ENCODE peak calls at places on chromosomes 12 and 14, in nine cellular contexts. A, K, J, S, E, R, V, F and C are unnamed samples.

GRCh38 chr14:104141621-104142091 is 3.3 kb downstream of the KIF26A start:
- DNase-seq in A (no peak), K (no peak), J (no peak), S (peak), E (no peak), R (no peak), V (no peak), F (peak), C (no peak)

GRCh38 chr12:113136990-113137511 is 1.5 kb upstream of the RASAL1 start:
- DNase-seq in A (no peak), K (no peak), J (no peak), S (peak), E (peak), R (no peak), V (no peak), F (no peak), C (no peak)

GRCh38 chr12:12919666-12920435 is 28.5 kb downstream of the GPRC5A start:
- DNase-seq in A (no peak), K (no peak), J (no peak), S (no peak), E (no peak), R (no peak), V (no peak), F (no peak), C (no peak)

GRCh38 chr12:76674669-76675315 is 89.1 kb upstream of the ZDHHC17 start:
- DNase-seq in A (no peak), K (no peak), J (no peak), S (no peak), E (no peak), R (no peak), V (no peak), F (no peak), C (no peak)

GRCh38 chr12:103495783-103496456 is at the start of gene C12orf42:
- DNase-seq in A (peak), K (peak), J (no peak), S (no peak), E (peak), R (no peak), V (no peak), F (no peak), C (peak)

GRCh38 chr12:89417246-89417977 is 65.1 kb upstream of the DUSP6 start:
- DNase-seq in A (no peak), K (no peak), J (no peak), S (no peak), E (no peak), R (no peak), V (no peak), F (no peak), C (no peak)

GRCh38 chr12:128178971-128179370 is 88.0 kb upstream of the TMEM132C start:
- DNase-seq in A (no peak), K (no peak), J (no peak), S (no peak), E (no peak), R (no peak), V (no peak), F (no peak), C (no peak)

GRCh38 chr12:22313276-22313995 is 21.1 kb downstream of the ST8SIA1 start:
- DNase-seq in A (no peak), K (no peak), J (no peak), S (no peak), E (no peak), R (no peak), V (no peak), F (no peak), C (no peak)

GRCh38 chr14:22472935-22473854 is 115.8 kb downstream of the DAD1 start:
- DNase-seq in A (peak), K (no peak), J (peak), S (no peak), E (peak), R (no peak), V (no peak), F (no peak), C (no peak)

GRCh38 chr12:117818400-117818799 is 150.4 kb downstream of the KSR2 start:
- DNase-seq in A (no peak), K (no peak), J (no peak), S (no peak), E (no peak), R (no peak), V (no peak), F (no peak), C (no peak)

GRCh38 chr14:63840981-63841380 is 11.8 kb upstream of the SYNE2 start:
- DNase-seq in A (no peak), K (no peak), J (no peak), S (peak), E (peak), R (no peak), V (no peak), F (no peak), C (no peak)

GRCh38 chr12:6852651-6853354 is 853 bp downstream of the USP5 start:
- DNase-seq in A (no peak), K (peak), J (peak), S (no peak), E (peak), R (no peak), V (no peak), F (no peak), C (peak)

GRCh38 chr12:31000751-31001150 is 72.9 kb upstream of the DDX11 start:
- DNase-seq in A (no peak), K (no peak), J (no peak), S (peak), E (no peak), R (no peak), V (no peak), F (peak), C (peak)

GRCh38 chr14:94000267-94000666 is 3.2 kb downstream of the CCDC197 start:
- DNase-seq in A (no peak), K (no peak), J (no peak), S (no peak), E (no peak), R (no peak), V (no peak), F (no peak), C (no peak)

GRCh38 chr14:75539562-75540478 is 17.6 kb downstream of the BATF start:
- DNase-seq in A (no peak), K (no peak), J (no peak), S (no peak), E (no peak), R (no peak), V (no peak), F (no peak), C (no peak)
- TF ChIP-seq POLR2A in A (no peak), K (no peak), J (no peak), S (no peak), E (no peak), R (no peak), V (no peak), F (no peak), C (no peak)

GRCh38 chr14:51094901-51095853 is at the start of gene TRIM9:
- DNase-seq in A (peak), K (peak), J (peak), S (peak), E (peak), R (peak), V (peak), F (peak), C (peak)
- TF ChIP-seq POLR2A in A (no peak), K (peak), J (peak), S (no peak), E (peak), R (no peak), V (peak), F (no peak), C (peak)

DNA sequence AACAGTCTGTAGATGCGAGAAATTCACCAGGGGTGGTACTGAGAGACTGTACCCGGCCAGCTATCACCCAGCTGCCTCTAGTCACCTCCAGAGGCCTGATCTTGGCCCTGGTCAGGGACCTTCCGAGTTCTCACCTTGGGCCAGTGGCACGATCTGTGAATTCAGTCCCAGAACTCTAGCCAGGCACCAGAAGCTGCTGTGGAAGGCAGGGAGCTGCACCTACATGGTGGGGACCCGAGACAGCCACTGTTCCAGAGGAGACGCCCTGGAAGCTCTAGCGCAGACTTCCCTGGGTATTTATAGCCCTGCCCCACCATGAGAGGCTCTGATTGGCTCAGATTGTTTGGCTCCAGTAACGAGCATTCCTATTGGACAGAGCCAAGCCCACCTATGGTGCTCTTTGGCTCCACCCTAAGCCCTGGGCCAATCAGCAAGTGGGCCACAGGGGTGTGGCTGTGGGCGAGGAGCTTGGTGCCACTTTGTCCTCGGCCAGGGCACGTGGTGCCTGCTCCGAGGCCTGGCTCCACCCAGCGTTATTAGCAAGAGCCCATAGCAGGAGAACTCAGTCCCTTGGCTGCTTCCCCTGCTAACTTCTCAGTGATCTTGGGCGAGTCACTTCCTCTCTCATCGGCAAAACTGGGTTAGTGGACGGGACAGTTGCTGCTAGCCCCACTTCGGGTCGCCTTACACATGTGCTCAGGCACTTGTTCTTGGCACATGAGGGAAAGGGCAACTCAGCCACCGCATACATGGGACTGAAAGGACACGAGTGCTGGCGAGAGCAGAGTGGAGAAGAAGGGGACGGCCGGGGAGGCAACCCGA is 89.0 kb upstream of the BCL11B start:
- DNase-seq in A (no peak), K (no peak), J (no peak), S (no peak), E (no peak), R (no peak), V (no peak), F (no peak), C (no peak)
- TF ChIP-seq POLR2A in A (no peak), K (no peak), J (no peak), S (no peak), E (no peak), R (no peak), V (no peak), F (no peak), C (no peak)

GRCh38 chr12:108730337-108731104 is 797 bp downstream of the CORO1C start:
- DNase-seq in A (peak), K (peak), J (peak), S (peak), E (peak), R (peak), V (peak), F (peak), C (peak)
- TF ChIP-seq POLR2A in A (peak), K (peak), J (peak), S (peak), E (peak), R (no peak), V (peak), F (peak), C (peak)

GRCh38 chr14:54343276-54344121 is 53.3 kb upstream of the CDKN3 start:
- DNase-seq in A (no peak), K (no peak), J (no peak), S (no peak), E (no peak), R (no peak), V (no peak), F (no peak), C (no peak)

GRCh38 chr14:54346257-54346656 is 50.5 kb upstream of the CDKN3 start:
- DNase-seq in A (no peak), K (no peak), J (no peak), S (no peak), E (no peak), R (no peak), V (no peak), F (no peak), C (no peak)

GRCh38 chr14:54344445-54344844 is 52.4 kb upstream of the CDKN3 start:
- DNase-seq in A (no peak), K (no peak), J (no peak), S (no peak), E (no peak), R (no peak), V (no peak), F (no peak), C (no peak)

GRCh38 chr14:54339771-54340170 is 57.0 kb upstream of the CDKN3 start:
- DNase-seq in A (no peak), K (no peak), J (no peak), S (no peak), E (no peak), R (no peak), V (no peak), F (no peak), C (no peak)

GRCh38 chr14:54342806-54343205 is 54.0 kb upstream of the CDKN3 start:
- DNase-seq in A (no peak), K (no peak), J (no peak), S (no peak), E (no peak), R (no peak), V (no peak), F (no peak), C (no peak)
- TF ChIP-seq POLR2A in A (no peak), K (no peak), J (no peak), S (no peak), E (no peak), R (no peak), V (no peak), F (no peak), C (no peak)

DNA sequence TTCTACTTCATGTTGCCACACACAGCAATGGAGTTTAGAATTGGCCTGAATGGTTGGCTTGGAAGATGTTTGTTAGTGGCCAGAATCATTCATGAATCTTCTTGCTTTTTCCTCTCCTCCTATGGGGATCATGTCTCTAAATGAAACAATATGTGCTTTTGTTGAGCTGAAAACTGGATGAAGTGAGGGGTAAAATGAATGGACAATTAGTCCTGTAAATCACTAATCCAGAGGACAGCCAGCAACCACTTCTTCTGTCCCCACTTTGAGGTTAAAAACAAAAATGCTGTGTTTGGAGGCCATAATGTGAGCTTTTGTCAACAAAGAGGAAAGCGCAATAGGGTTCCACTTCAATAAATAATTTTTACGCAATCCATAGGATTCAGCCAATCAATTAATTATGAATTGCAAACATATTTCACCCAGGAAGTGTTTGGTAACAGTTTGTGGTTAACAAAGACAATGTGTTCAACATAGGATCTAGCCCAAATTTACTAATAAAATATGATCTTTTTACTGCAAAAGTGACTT is 30.3 kb upstream of the AMIGO2 start:
- DNase-seq in A (no peak), K (no peak), J (no peak), S (no peak), E (no peak), R (no peak), V (no peak), F (no peak), C (no peak)
- TF ChIP-seq POLR2A in A (no peak), K (no peak), J (no peak), S (no peak), E (no peak), R (no peak), V (no peak), F (no peak), C (no peak)

DNA sequence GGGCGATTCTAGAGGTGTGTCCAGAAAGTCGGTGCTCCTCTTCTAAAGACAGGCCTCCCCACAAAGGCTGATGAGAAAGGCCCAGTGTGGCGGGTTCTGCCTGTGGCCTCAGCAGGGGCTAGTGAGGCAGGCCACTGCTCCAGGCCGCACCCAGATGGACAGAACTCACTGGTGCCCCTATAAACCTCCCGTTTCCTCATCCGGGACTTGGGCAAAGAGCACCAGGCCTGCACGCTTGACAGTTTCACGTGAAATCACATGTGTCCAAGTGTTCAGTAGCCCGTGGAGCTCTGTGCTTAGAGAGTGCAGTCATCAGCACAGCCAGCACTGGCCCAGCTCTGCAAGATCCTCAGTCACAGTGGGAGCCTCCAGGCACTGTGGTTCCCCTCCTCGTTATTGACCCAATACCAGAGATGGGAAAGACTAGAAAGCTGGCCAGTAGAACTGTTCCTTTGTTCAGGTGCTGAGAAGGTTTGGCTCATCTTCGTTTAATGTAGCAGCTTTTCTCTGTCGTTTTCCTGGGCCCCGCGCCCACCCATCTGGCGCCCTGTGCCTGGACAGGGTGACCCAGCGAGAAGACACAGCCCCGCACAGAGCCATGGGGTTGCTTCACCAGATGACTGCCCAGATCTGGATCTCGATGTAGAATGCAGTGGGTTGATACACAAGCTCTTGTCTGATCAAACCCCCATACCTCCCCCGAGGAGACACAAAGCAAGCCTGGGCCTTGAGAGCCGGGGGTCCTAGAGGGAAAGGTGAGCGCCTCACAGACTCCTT is 26.3 kb downstream of the IL31 start:
- DNase-seq in A (peak), K (no peak), J (no peak), S (no peak), E (no peak), R (no peak), V (no peak), F (no peak), C (no peak)
- TF ChIP-seq POLR2A in A (no peak), K (no peak), J (no peak), S (no peak), E (no peak), R (no peak), V (no peak), F (no peak), C (no peak)

GRCh38 chr12:124377981-124378509 is 83.2 kb downstream of the RFLNA start:
- DNase-seq in A (no peak), K (no peak), J (no peak), S (no peak), E (no peak), R (no peak), V (no peak), F (no peak), C (no peak)
- TF ChIP-seq POLR2A in A (no peak), K (no peak), J (no peak), S (no peak), E (no peak), R (no peak), V (no peak), F (no peak), C (no peak)